ENCODE peak calls at places on chromosomes 12 and 14, in six cellular contexts. V, E, M, C, U and L are unnamed samples. For H3K4me1, the result is how much of the 10 kb centered on the place peaks cover.

GRCh38 chr12:65907465-65907864 is 83.2 kb downstream of the HMGA2 start:
- DNase-seq in U (no peak), C (no peak), E (no peak), V (no peak), M (no peak), L (no peak)

GRCh38 chr14:54711312-54711711 is 144.4 kb downstream of the SAMD4A start:
- DNase-seq in C (no peak), U (no peak), E (no peak), V (no peak), M (no peak), L (no peak)

GRCh38 chr14:81453166-81453766 is 53.1 kb upstream of the STON2 start:
- DNase-seq in M (peak), C (no peak), V (peak), U (no peak), E (peak), L (peak)

GRCh38 chr14:106010783-106011182 is 484.4 kb downstream of the TMEM121 start:
- DNase-seq in E (no peak), C (no peak), M (no peak), U (no peak), V (no peak), L (no peak)

GRCh38 chr12:108691995-108692808 is 39.1 kb downstream of the CORO1C start:
- DNase-seq in V (no peak), C (peak), U (no peak), E (no peak), M (peak), L (peak)

GRCh38 chr12:29320295-29321090 is 60.5 kb downstream of the ERGIC2 start:
- DNase-seq in U (no peak), C (no peak), E (no peak), V (peak), M (no peak), L (no peak)

GRCh38 chr14:34368115-34368970 is 93.7 kb downstream of the SPTSSA start:
- DNase-seq in M (no peak), V (peak), C (no peak), E (no peak), U (no peak), L (no peak)

GRCh38 chr12:100114574-100114973 is 28.1 kb downstream of the BLTP3B start:
- DNase-seq in C (no peak), E (no peak), V (no peak), M (no peak), U (no peak), L (no peak)

GRCh38 chr14:90087433-90087832 is 25.6 kb downstream of the KCNK13 start:
- DNase-seq in V (peak), E (no peak), M (no peak), C (no peak), U (no peak), L (peak)

GRCh38 chr12:75713434-75713833 is 202.0 kb upstream of the KRR1 start:
- DNase-seq in E (no peak), V (no peak), M (no peak), C (no peak), U (no peak), L (no peak)

GRCh38 chr12:88503344-88503743 is 76.9 kb downstream of the KITLG start:
- DNase-seq in M (no peak), U (no peak), V (no peak), E (no peak), C (no peak), L (no peak)

GRCh38 chr14:101039031-101039754 is 135.7 kb upstream of the RTL1 start:
- DNase-seq in U (no peak), M (no peak), C (no peak), E (no peak), V (no peak), L (no peak)

GRCh38 chr12:27840229-27840999 is 60.4 kb upstream of the MANSC4 start:
- DNase-seq in U (no peak), C (no peak), V (no peak), E (no peak), M (no peak), L (no peak)

GRCh38 chr14:72888636-72889201 is 5.2 kb downstream of the DPF3 start:
- DNase-seq in U (no peak), C (no peak), M (no peak), V (no peak), E (no peak), L (no peak)

GRCh38 chr12:24756479-24757024 is 192.3 kb downstream of the BCAT1 start:
- DNase-seq in C (no peak), V (no peak), E (no peak), M (no peak), U (no peak), L (no peak)

GRCh38 chr12:22190-22529 is 44.4 kb upstream of the IQSEC3 start:
- DNase-seq in E (no peak), U (no peak), C (no peak), V (no peak), M (no peak), L (no peak)

GRCh38 chr12:94616217-94616729 is 34.1 kb downstream of the TMCC3 start:
- DNase-seq in E (no peak), M (no peak), U (no peak), V (peak), C (peak), L (no peak)

GRCh38 chr12:110020956-110021355 is 21.7 kb downstream of the ANKRD13A start:
- DNase-seq in M (no peak), C (no peak), E (no peak), V (no peak), U (no peak), L (no peak)

GRCh38 chr12:92927055-92927435 is 2.0 kb downstream of the EEA1 start:
- DNase-seq in U (no peak), C (no peak), M (peak), E (no peak), V (peak), L (no peak)

GRCh38 chr14:55381040-55381439 is 30.6 kb downstream of the ATG14 start:
- DNase-seq in V (no peak), M (no peak), U (no peak), E (no peak), C (no peak), L (no peak)

GRCh38 chr12:120488057-120488660 is 7.8 kb upstream of the DYNLL1 start:
- DNase-seq in U (no peak), C (no peak), E (no peak), V (no peak), M (no peak), L (no peak)

GRCh38 chr14:58637040-58637390 is 747 bp upstream of the DACT1 start:
- DNase-seq in U (no peak), C (peak), M (no peak), V (peak), E (no peak), L (no peak)

GRCh38 chr12:132269266-132269968 is 60.0 kb downstream of the GALNT9 start:
- DNase-seq in C (no peak), V (no peak), M (no peak), U (no peak), E (no peak), L (no peak)

GRCh38 chr14:72665259-72665658 is 228.6 kb downstream of the DPF3 start:
- DNase-seq in E (no peak), M (no peak), V (peak), C (no peak), U (no peak), L (no peak)

GRCh38 chr12:8687846-8688601 is 9.8 kb upstream of the RIMKLB start:
- DNase-seq in C (no peak), U (no peak), M (peak), V (peak), E (peak), L (peak)

GRCh38 chr12:16955083-16955657 is 349.2 kb upstream of the LMO3 start:
- DNase-seq in V (peak), C (no peak), U (no peak), E (no peak), M (no peak), L (no peak)

GRCh38 chr14:99663716-99664635 is 19.0 kb downstream of the HHIPL1 start:
- DNase-seq in V (no peak), E (no peak), C (no peak), U (no peak), M (no peak), L (no peak)

GRCh38 chr12:116295327-116296263 is 18.1 kb upstream of the MED13L start:
- DNase-seq in E (no peak), U (no peak), M (no peak), C (no peak), V (no peak), L (no peak)

GRCh38 chr14:51333901-51334432 is 93.9 kb downstream of the TMX1 start:
- DNase-seq in E (peak), C (no peak), V (peak), M (no peak), U (no peak), L (no peak)

GRCh38 chr14:68306934-68307758 is 485.7 kb downstream of the ZFP36L1 start:
- DNase-seq in C (no peak), U (no peak), M (no peak), V (no peak), E (peak), L (no peak)

GRCh38 chr14:100722367-100722766 is 4.3 kb upstream of the DLK1 start:
- DNase-seq in C (no peak), V (no peak), U (no peak), E (no peak), M (no peak), L (no peak)

GRCh38 chr12:112303004-112303403 is 79.2 kb downstream of the HECTD4 start:
- DNase-seq in E (no peak), M (no peak), U (no peak), V (peak), C (no peak), L (no peak)

GRCh38 chr12:13171921-13172859 is 24.3 kb upstream of the EMP1 start:
- DNase-seq in M (no peak), V (peak), C (no peak), E (peak), U (no peak), L (peak)

GRCh38 chr12:6630696-6631095 is 5.1 kb downstream of the LPAR5 start:
- DNase-seq in C (no peak), E (no peak), V (no peak), U (no peak), M (peak), L (no peak)

GRCh38 chr12:77723308-77723707 is 107.4 kb upstream of the NAV3 start:
- DNase-seq in M (no peak), C (no peak), V (peak), E (no peak), U (no peak), L (no peak)

GRCh38 chr14:20434701-20435453 is 1.1 kb downstream of the KLHL33 start:
- DNase-seq in C (peak), V (no peak), M (no peak), U (no peak), E (no peak), L (no peak)

GRCh38 chr12:123750159-123750656 is 11.9 kb upstream of the DNAH10 start:
- DNase-seq in M (no peak), V (no peak), U (no peak), E (no peak), C (no peak), L (no peak)
- H3K4me1 ChIP-seq in M (under half), V (under half), U (under half), E (under half), C (under half), L (under half)

GRCh38 chr12:3333991-3334391 is 157.0 kb upstream of the PRMT8 start:
- DNase-seq in E (no peak), M (no peak), U (no peak), V (no peak), C (peak), L (no peak)
- TF ChIP-seq CTCF in E (no peak), M (no peak), U (no peak), V (no peak), C (no peak), L (no peak)

GRCh38 chr14:102360388-102360787 is 2.3 kb downstream of the CINP start:
- DNase-seq in U (no peak), V (no peak), E (no peak), C (no peak), M (no peak), L (no peak)

GRCh38 chr14:102362084-102362483 is 606 bp downstream of the CINP start:
- DNase-seq in M (no peak), V (peak), C (no peak), E (no peak), U (no peak), L (no peak)

GRCh38 chr14:102363182-102363952 is 626 bp downstream of the TECPR2 start:
- DNase-seq in V (peak), U (no peak), E (peak), M (no peak), C (no peak), L (no peak)

DNA sequence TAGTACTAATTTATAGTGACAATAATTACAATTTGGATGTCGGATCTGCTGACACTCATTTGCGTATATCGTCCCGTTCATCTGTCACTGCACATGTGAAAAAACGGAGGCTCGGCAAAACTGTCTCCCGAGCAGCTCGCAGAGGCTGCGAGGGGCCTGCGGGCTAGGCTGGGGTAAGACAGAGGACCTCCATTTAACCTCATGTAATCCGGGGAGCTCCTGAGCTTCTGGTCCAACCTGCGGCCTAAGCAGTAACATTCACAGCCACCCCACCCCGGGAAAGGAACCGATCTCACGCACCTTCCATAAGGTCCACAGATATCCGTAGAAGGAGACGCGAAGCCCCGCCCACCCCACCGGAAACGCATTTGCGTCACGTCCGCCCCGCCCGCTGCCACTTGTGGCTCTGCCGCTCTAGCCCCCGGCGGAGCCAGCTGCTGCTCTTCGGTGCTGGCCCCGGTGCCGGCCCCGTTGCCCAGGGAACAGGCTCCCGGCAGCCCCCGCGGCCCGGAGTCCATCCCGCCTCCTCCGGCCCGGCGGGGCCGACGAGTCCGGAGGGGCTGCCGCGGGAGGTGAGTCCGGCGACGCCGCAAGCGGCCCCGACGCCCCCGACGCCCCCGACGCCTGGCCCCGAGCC is at the start of the genes CINP and TECPR2:
- DNase-seq in M (peak), E (peak), V (peak), U (peak), C (peak), L (peak)
- H3K4me1 ChIP-seq in M (under half), E (under half), V (under half), U (under half), C (under half), L (under half)

DNA sequence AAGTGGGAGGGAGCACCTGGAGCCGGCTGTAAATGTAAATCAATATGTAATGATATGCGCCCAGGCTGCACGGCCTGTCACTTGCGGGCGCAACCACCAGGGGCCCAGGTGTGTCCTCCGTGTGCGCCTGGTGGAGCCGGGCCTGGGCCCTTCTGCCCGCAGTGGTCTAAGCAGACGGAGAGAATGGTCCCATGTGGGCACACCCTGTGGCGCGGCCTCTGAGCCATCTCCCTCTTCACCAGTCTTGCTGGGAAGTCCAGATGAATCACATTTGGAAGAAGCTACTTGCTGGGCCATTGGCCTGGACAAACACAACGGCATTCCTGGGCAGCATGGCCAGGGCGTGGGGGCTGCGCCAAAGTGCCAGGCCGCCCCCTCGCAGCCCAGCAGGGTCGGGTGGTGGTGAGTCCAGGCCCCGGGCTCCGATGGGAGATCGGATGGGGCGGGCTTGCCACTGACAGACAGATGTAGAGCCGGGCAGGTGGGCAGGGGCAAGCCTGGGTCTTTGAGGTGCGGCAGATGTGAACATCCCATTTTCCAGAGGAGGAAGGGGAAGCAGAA is 193.2 kb upstream of the C14orf180 start:
- DNase-seq in M (peak), V (no peak), E (no peak), U (no peak), C (no peak), L (no peak)
- TF ChIP-seq CTCF in M (no peak), V (no peak), E (no peak), U (no peak), C (no peak), L (no peak)

GRCh38 chr12:70839544-70839943 is 81.0 kb downstream of the PTPRR start:
- DNase-seq in U (no peak), V (no peak), C (no peak), E (no peak), M (no peak), L (no peak)
- H3K4me1 ChIP-seq in U (under half), V (under half), C (under half), E (under half), M (under half), L (under half)

GRCh38 chr14:64937821-64938193 is 4.7 kb downstream of the GPX2 start:
- DNase-seq in E (no peak), V (no peak), C (no peak), M (no peak), U (no peak), L (no peak)

GRCh38 chr14:64940336-64940910 is 2.1 kb downstream of the GPX2 start:
- DNase-seq in C (no peak), E (no peak), U (no peak), V (no peak), M (no peak), L (no peak)

GRCh38 chr14:64939817-64940190 is 2.7 kb downstream of the GPX2 start:
- DNase-seq in V (no peak), U (no peak), C (no peak), M (no peak), E (no peak), L (no peak)

GRCh38 chr14:64937176-64937820 is 5.2 kb downstream of the GPX2 start:
- DNase-seq in E (no peak), M (no peak), C (no peak), V (no peak), U (no peak), L (peak)

GRCh38 chr14:64938972-64939816 is 3.4 kb downstream of the GPX2 start:
- DNase-seq in C (no peak), V (no peak), U (no peak), E (no peak), M (no peak), L (peak)
- TF ChIP-seq CTCF in C (no peak), V (no peak), U (no peak), E (no peak), M (no peak), L (no peak)